ENCODE peak calls at places on chromosomes 11 and 22, in nine cellular contexts. One of them, this sample, is unnamed.

GRCh38 chr11:2305140-2305861 is 3.5 kb downstream of the TSPAN32 start:
- DNase-seq in dorsolateral prefrontal cortex: peak; percentile 85
- DNase-seq in stomach: peak; percentile 91
- DNase-seq in tibial nerve: peak; percentile 90
- DNase-seq in GM12878: peak; percentile 4
- DNase-seq in cardiac fibroblast: peak; percentile 83
- DNase-seq in WERI-Rb-1: peak; percentile 78
- DNase-seq in kidney epithelial cell: no peak
- DNase-seq in NB4: peak; percentile 81
- DNase-seq in this sample: peak; percentile 89

GRCh38 chr11:130872102-130872501 is 44.2 kb downstream of the SNX19 start:
- DNase-seq in dorsolateral prefrontal cortex: no peak
- DNase-seq in stomach: no peak
- DNase-seq in tibial nerve: no peak
- DNase-seq in GM12878: no peak
- DNase-seq in cardiac fibroblast: no peak
- DNase-seq in WERI-Rb-1: no peak
- DNase-seq in kidney epithelial cell: no peak
- DNase-seq in NB4: no peak
- DNase-seq in this sample: no peak

GRCh38 chr11:35764414-35764813 is 101.8 kb downstream of the TRIM44 start:
- DNase-seq in dorsolateral prefrontal cortex: no peak
- DNase-seq in stomach: no peak
- DNase-seq in tibial nerve: no peak
- DNase-seq in GM12878: no peak
- DNase-seq in cardiac fibroblast: no peak
- DNase-seq in WERI-Rb-1: no peak
- DNase-seq in kidney epithelial cell: no peak
- DNase-seq in NB4: no peak
- DNase-seq in this sample: no peak

GRCh38 chr22:45763236-45763624 is 91.6 kb downstream of the ATXN10 start:
- DNase-seq in dorsolateral prefrontal cortex: no peak
- DNase-seq in stomach: no peak
- DNase-seq in tibial nerve: no peak
- DNase-seq in GM12878: no peak
- DNase-seq in cardiac fibroblast: no peak
- DNase-seq in WERI-Rb-1: no peak
- DNase-seq in kidney epithelial cell: no peak
- DNase-seq in NB4: peak; percentile 75
- DNase-seq in this sample: no peak

GRCh38 chr11:123194308-123195181 is 503 bp downstream of the CLMP start:
- DNase-seq in dorsolateral prefrontal cortex: no peak
- DNase-seq in stomach: no peak
- DNase-seq in tibial nerve: no peak
- DNase-seq in GM12878: no peak
- DNase-seq in cardiac fibroblast: peak; percentile 44
- DNase-seq in WERI-Rb-1: peak; percentile 47
- DNase-seq in kidney epithelial cell: no peak
- DNase-seq in NB4: peak; percentile 18
- DNase-seq in this sample: peak; percentile 71

GRCh38 chr22:40782521-40782920 is 36.6 kb downstream of the SLC25A17 start:
- DNase-seq in dorsolateral prefrontal cortex: no peak
- DNase-seq in stomach: no peak
- DNase-seq in tibial nerve: no peak
- DNase-seq in GM12878: no peak
- DNase-seq in cardiac fibroblast: no peak
- DNase-seq in WERI-Rb-1: no peak
- DNase-seq in kidney epithelial cell: no peak
- DNase-seq in NB4: no peak
- DNase-seq in this sample: no peak

GRCh38 chr11:61103851-61104423 is 1.6 kb downstream of the CD5 start:
- DNase-seq in dorsolateral prefrontal cortex: no peak
- DNase-seq in stomach: no peak
- DNase-seq in tibial nerve: no peak
- DNase-seq in GM12878: no peak
- DNase-seq in cardiac fibroblast: no peak
- DNase-seq in WERI-Rb-1: no peak
- DNase-seq in kidney epithelial cell: no peak
- DNase-seq in NB4: no peak
- DNase-seq in this sample: no peak

GRCh38 chr22:35950262-35950661 is 78.4 kb downstream of the RBFOX2 start:
- DNase-seq in dorsolateral prefrontal cortex: no peak
- DNase-seq in stomach: no peak
- DNase-seq in tibial nerve: no peak
- DNase-seq in GM12878: no peak
- DNase-seq in cardiac fibroblast: no peak
- DNase-seq in WERI-Rb-1: no peak
- DNase-seq in kidney epithelial cell: no peak
- DNase-seq in NB4: no peak
- DNase-seq in this sample: no peak

GRCh38 chr11:126391970-126392637 is 36.6 kb downstream of the ST3GAL4 start:
- DNase-seq in dorsolateral prefrontal cortex: peak; percentile 56
- DNase-seq in stomach: no peak
- DNase-seq in tibial nerve: no peak
- DNase-seq in GM12878: peak; percentile 35
- DNase-seq in cardiac fibroblast: peak; percentile 45
- DNase-seq in WERI-Rb-1: no peak
- DNase-seq in kidney epithelial cell: no peak
- DNase-seq in NB4: peak; percentile 93
- DNase-seq in this sample: no peak

GRCh38 chr22:40819741-40820140 is 595 bp upstream of the SLC25A17 start:
- DNase-seq in dorsolateral prefrontal cortex: no peak
- DNase-seq in stomach: no peak
- DNase-seq in tibial nerve: no peak
- DNase-seq in GM12878: no peak
- DNase-seq in cardiac fibroblast: peak; percentile 36
- DNase-seq in WERI-Rb-1: peak; percentile 18
- DNase-seq in kidney epithelial cell: no peak
- DNase-seq in NB4: peak; percentile 53
- DNase-seq in this sample: no peak

GRCh38 chr11:62710001-62710345 is 2.5 kb downstream of the GNG3 start:
- DNase-seq in dorsolateral prefrontal cortex: no peak
- DNase-seq in stomach: peak; percentile 45
- DNase-seq in tibial nerve: no peak
- DNase-seq in GM12878: no peak
- DNase-seq in cardiac fibroblast: peak; percentile 48
- DNase-seq in WERI-Rb-1: no peak
- DNase-seq in kidney epithelial cell: no peak
- DNase-seq in NB4: peak; percentile 27
- DNase-seq in this sample: peak; percentile 75

GRCh38 chr11:115297330-115297729 is 206.9 kb downstream of the CADM1 start:
- DNase-seq in dorsolateral prefrontal cortex: no peak
- DNase-seq in stomach: no peak
- DNase-seq in tibial nerve: no peak
- DNase-seq in GM12878: no peak
- DNase-seq in cardiac fibroblast: no peak
- DNase-seq in WERI-Rb-1: no peak
- DNase-seq in kidney epithelial cell: no peak
- DNase-seq in NB4: no peak
- DNase-seq in this sample: no peak

GRCh38 chr11:63813035-63813562 is at the start of gene SPINDOC:
- DNase-seq in dorsolateral prefrontal cortex: peak; percentile 93
- DNase-seq in stomach: peak; percentile 80
- DNase-seq in tibial nerve: peak; percentile 54
- DNase-seq in GM12878: no peak
- DNase-seq in cardiac fibroblast: peak; percentile 70
- DNase-seq in WERI-Rb-1: peak; percentile 84
- DNase-seq in kidney epithelial cell: no peak
- DNase-seq in NB4: peak; percentile 85
- DNase-seq in this sample: peak; percentile 84

GRCh38 chr22:43260818-43261217 is 73.9 kb upstream of the TTLL12 start:
- DNase-seq in dorsolateral prefrontal cortex: no peak
- DNase-seq in stomach: no peak
- DNase-seq in tibial nerve: peak; percentile 33
- DNase-seq in GM12878: no peak
- DNase-seq in cardiac fibroblast: no peak
- DNase-seq in WERI-Rb-1: no peak
- DNase-seq in kidney epithelial cell: no peak
- DNase-seq in NB4: no peak
- DNase-seq in this sample: no peak

GRCh38 chr11:134880788-134881187 is 468.7 kb upstream of the B3GAT1 start:
- DNase-seq in dorsolateral prefrontal cortex: no peak
- DNase-seq in stomach: no peak
- DNase-seq in tibial nerve: no peak
- DNase-seq in GM12878: no peak
- DNase-seq in cardiac fibroblast: no peak
- DNase-seq in WERI-Rb-1: no peak
- DNase-seq in kidney epithelial cell: no peak
- DNase-seq in NB4: no peak
- DNase-seq in this sample: no peak

GRCh38 chr11:1479006-1479677 is 7.4 kb downstream of the MOB2 start:
- DNase-seq in dorsolateral prefrontal cortex: no peak
- DNase-seq in stomach: no peak
- DNase-seq in tibial nerve: no peak
- DNase-seq in GM12878: no peak
- DNase-seq in cardiac fibroblast: no peak
- DNase-seq in WERI-Rb-1: no peak
- DNase-seq in kidney epithelial cell: no peak
- DNase-seq in NB4: no peak
- DNase-seq in this sample: no peak

GRCh38 chr11:123302751-123303195 is 107.7 kb upstream of the CLMP start:
- DNase-seq in dorsolateral prefrontal cortex: no peak
- DNase-seq in stomach: no peak
- DNase-seq in tibial nerve: no peak
- DNase-seq in GM12878: peak; percentile 79
- DNase-seq in cardiac fibroblast: peak; percentile 44
- DNase-seq in WERI-Rb-1: no peak
- DNase-seq in kidney epithelial cell: no peak
- DNase-seq in NB4: peak; percentile 46
- DNase-seq in this sample: no peak

GRCh38 chr11:117445097-117445658 is 117.5 kb downstream of the CEP164 start:
- DNase-seq in dorsolateral prefrontal cortex: no peak
- DNase-seq in stomach: no peak
- DNase-seq in tibial nerve: no peak
- DNase-seq in GM12878: no peak
- DNase-seq in cardiac fibroblast: peak; percentile 6
- DNase-seq in WERI-Rb-1: no peak
- DNase-seq in kidney epithelial cell: no peak
- DNase-seq in NB4: no peak
- DNase-seq in this sample: no peak

GRCh38 chr11:44017443-44018126 is 30.2 kb upstream of the ACCSL start:
- DNase-seq in dorsolateral prefrontal cortex: no peak
- DNase-seq in stomach: peak; percentile 16
- DNase-seq in tibial nerve: no peak
- DNase-seq in GM12878: no peak
- DNase-seq in cardiac fibroblast: peak; percentile 40
- DNase-seq in WERI-Rb-1: no peak
- DNase-seq in kidney epithelial cell: no peak
- DNase-seq in NB4: no peak
- DNase-seq in this sample: no peak

GRCh38 chr11:44016129-44016528 is 31.7 kb upstream of the ACCSL start:
- DNase-seq in dorsolateral prefrontal cortex: no peak
- DNase-seq in stomach: peak; percentile 24
- DNase-seq in tibial nerve: peak; percentile 33
- DNase-seq in GM12878: no peak
- DNase-seq in cardiac fibroblast: peak; percentile 80
- DNase-seq in WERI-Rb-1: peak; percentile 73
- DNase-seq in kidney epithelial cell: no peak
- DNase-seq in NB4: peak; percentile 35
- DNase-seq in this sample: peak; percentile 95

GRCh38 chr11:44015624-44016007 is 32.2 kb upstream of the ACCSL start:
- DNase-seq in dorsolateral prefrontal cortex: no peak
- DNase-seq in stomach: no peak
- DNase-seq in tibial nerve: no peak
- DNase-seq in GM12878: no peak
- DNase-seq in cardiac fibroblast: no peak
- DNase-seq in WERI-Rb-1: no peak
- DNase-seq in kidney epithelial cell: no peak
- DNase-seq in NB4: no peak
- DNase-seq in this sample: peak; percentile 16

GRCh38 chr11:44018127-44018521 is 29.7 kb upstream of the ACCSL start:
- DNase-seq in dorsolateral prefrontal cortex: no peak
- DNase-seq in stomach: peak; percentile 13
- DNase-seq in tibial nerve: no peak
- DNase-seq in GM12878: no peak
- DNase-seq in cardiac fibroblast: no peak
- DNase-seq in WERI-Rb-1: no peak
- DNase-seq in kidney epithelial cell: no peak
- DNase-seq in NB4: no peak
- DNase-seq in this sample: peak; percentile 79

GRCh38 chr11:44016546-44017442 is 31.0 kb upstream of the ACCSL start:
- DNase-seq in dorsolateral prefrontal cortex: no peak
- DNase-seq in stomach: peak; percentile 15
- DNase-seq in tibial nerve: no peak
- DNase-seq in GM12878: no peak
- DNase-seq in cardiac fibroblast: no peak
- DNase-seq in WERI-Rb-1: no peak
- DNase-seq in kidney epithelial cell: no peak
- DNase-seq in NB4: no peak
- DNase-seq in this sample: peak; percentile 70
- H3K4me3 ChIP-seq in dorsolateral prefrontal cortex: no peak overlapping the region
- H3K4me3 ChIP-seq in stomach: no peak overlapping the region
- H3K4me3 ChIP-seq in tibial nerve: no peak overlapping the region
- H3K4me3 ChIP-seq in GM12878: no peak overlapping the region
- H3K4me3 ChIP-seq in cardiac fibroblast: no peak overlapping the region
- H3K4me3 ChIP-seq in WERI-Rb-1: no peak overlapping the region
- H3K4me3 ChIP-seq in kidney epithelial cell: no peak overlapping the region
- H3K4me3 ChIP-seq in NB4: no peak overlapping the region
- H3K4me3 ChIP-seq in this sample: no peak overlapping the region

GRCh38 chr22:27603823-27604190 is 197.7 kb downstream of the MN1 start:
- DNase-seq in dorsolateral prefrontal cortex: no peak
- DNase-seq in stomach: no peak
- DNase-seq in tibial nerve: no peak
- DNase-seq in GM12878: no peak
- DNase-seq in cardiac fibroblast: peak; percentile 28
- DNase-seq in WERI-Rb-1: no peak
- DNase-seq in kidney epithelial cell: no peak
- DNase-seq in NB4: no peak
- DNase-seq in this sample: no peak
- TF ChIP-seq CTCF in dorsolateral prefrontal cortex: no peak
- TF ChIP-seq CTCF in stomach: no peak
- TF ChIP-seq CTCF in tibial nerve: no peak
- TF ChIP-seq CTCF in GM12878: no peak
- TF ChIP-seq CTCF in cardiac fibroblast: no peak
- TF ChIP-seq CTCF in WERI-Rb-1: no peak
- TF ChIP-seq CTCF in kidney epithelial cell: no peak
- TF ChIP-seq CTCF in NB4: no peak
- TF ChIP-seq CTCF in this sample: no peak

GRCh38 chr11:72038491-72038890 is 39.8 kb downstream of the IL18BP start:
- DNase-seq in dorsolateral prefrontal cortex: peak; percentile 72
- DNase-seq in stomach: peak; percentile 55
- DNase-seq in tibial nerve: peak; percentile 71
- DNase-seq in GM12878: no peak
- DNase-seq in cardiac fibroblast: peak; percentile 82
- DNase-seq in WERI-Rb-1: no peak
- DNase-seq in kidney epithelial cell: no peak
- DNase-seq in NB4: no peak
- DNase-seq in this sample: peak; percentile 86
- H3K4me3 ChIP-seq in dorsolateral prefrontal cortex: peak overlapping the region; percentile 77
- H3K4me3 ChIP-seq in stomach: peak overlapping the region; percentile 60
- H3K4me3 ChIP-seq in tibial nerve: peak overlapping the region; percentile 55
- H3K4me3 ChIP-seq in GM12878: peak overlapping the region; percentile 65
- H3K4me3 ChIP-seq in cardiac fibroblast: peak overlapping the region; percentile 66
- H3K4me3 ChIP-seq in WERI-Rb-1: no peak overlapping the region
- H3K4me3 ChIP-seq in kidney epithelial cell: no peak overlapping the region
- H3K4me3 ChIP-seq in NB4: no peak overlapping the region
- H3K4me3 ChIP-seq in this sample: peak overlapping the region; percentile 73

DNA sequence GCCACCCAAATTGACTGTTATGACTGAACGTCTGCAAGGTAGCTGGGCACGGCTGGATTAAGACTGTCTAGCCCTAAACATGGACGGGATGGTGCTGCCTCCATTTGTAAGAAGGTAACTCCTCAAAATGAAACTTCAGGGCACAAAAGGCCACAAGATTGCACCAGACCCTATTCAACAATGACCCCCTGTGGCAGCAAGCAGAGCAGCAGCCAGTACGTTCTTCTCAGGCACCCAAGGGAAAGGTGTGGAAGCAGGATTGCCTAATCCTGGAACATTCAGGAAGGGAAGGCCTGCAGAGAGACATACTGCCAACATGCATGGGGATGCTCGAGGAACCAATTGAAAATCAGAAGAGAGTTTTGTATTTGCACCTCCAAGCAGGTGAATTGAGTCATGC is 4.5 kb upstream of the TBX10 start:
- DNase-seq in dorsolateral prefrontal cortex: no peak
- DNase-seq in stomach: no peak
- DNase-seq in tibial nerve: no peak
- DNase-seq in GM12878: no peak
- DNase-seq in cardiac fibroblast: no peak
- DNase-seq in WERI-Rb-1: peak; percentile 38
- DNase-seq in kidney epithelial cell: no peak
- DNase-seq in NB4: peak; percentile 64
- DNase-seq in this sample: no peak
- TF ChIP-seq CTCF in dorsolateral prefrontal cortex: no peak
- TF ChIP-seq CTCF in stomach: no peak
- TF ChIP-seq CTCF in tibial nerve: no peak
- TF ChIP-seq CTCF in GM12878: peak; percentile 31
- TF ChIP-seq CTCF in cardiac fibroblast: peak; percentile 49
- TF ChIP-seq CTCF in WERI-Rb-1: peak; percentile 64
- TF ChIP-seq CTCF in kidney epithelial cell: peak; percentile 26
- TF ChIP-seq CTCF in NB4: peak; percentile 52
- TF ChIP-seq CTCF in this sample: no peak